ENCODE peak calls at places on chromosomes 16 and 17, in six cellular contexts. C is adrenal gland, B is hepatocyte, Q is cardiac muscle cell, R is endothelial cell, O is psoas muscle. X is an unnamed sample.

GRCh38 chr16:82630219-82630618 is 3.5 kb downstream of the CDH13 start:
- DNase-seq in C (no peak), B (no peak), Q (no peak), R (no peak), O (no peak), X (no peak)

GRCh38 chr16:11022002-11022401 is 77.6 kb downstream of the CLEC16A start:
- DNase-seq in C (no peak), B (no peak), Q (no peak), R (no peak), O (no peak), X (no peak)

GRCh38 chr16:58236231-58236690 is 38.4 kb upstream of the CSNK2A2 start:
- DNase-seq in C (peak), B (peak), Q (peak), R (peak), O (peak), X (peak)

GRCh38 chr16:19864566-19864965 is 20.1 kb downstream of the GPRC5B start:
- DNase-seq in C (no peak), B (no peak), Q (no peak), R (no peak), O (peak), X (no peak)

GRCh38 chr17:77851921-77852320 is 106.6 kb upstream of the TNRC6C start:
- DNase-seq in C (no peak), B (no peak), Q (no peak), R (no peak), O (no peak), X (no peak)

GRCh38 chr16:48366165-48367093 is 18.8 kb downstream of the SIAH1 start:
- DNase-seq in C (peak), B (peak), Q (peak), R (peak), O (no peak), X (peak)

GRCh38 chr17:42067371-42068180 is 17.2 kb upstream of the C17orf113 start:
- DNase-seq in C (peak), B (peak), Q (peak), R (peak), O (peak), X (peak)

GRCh38 chr17:32277284-32277683 is 11.7 kb downstream of the RHBDL3 start:
- DNase-seq in C (peak), B (peak), Q (peak), R (peak), O (peak), X (no peak)

GRCh38 chr16:55508941-55509920 is at the start of gene LPCAT2:
- DNase-seq in C (peak), B (peak), Q (peak), R (peak), O (peak), X (peak)

GRCh38 chr17:74749262-74750038 is 1.0 kb downstream of the NHERF1 start:
- DNase-seq in C (peak), B (peak), Q (no peak), R (no peak), O (peak), X (no peak)

GRCh38 chr17:79003661-79004411 is 5.7 kb downstream of the CANT1 start:
- DNase-seq in C (no peak), B (no peak), Q (no peak), R (no peak), O (no peak), X (no peak)

GRCh38 chr16:466651-467050 is 41.2 kb downstream of the RAB11FIP3 start:
- DNase-seq in C (no peak), B (no peak), Q (no peak), R (no peak), O (no peak), X (peak)

GRCh38 chr16:19805459-19806160 is 79.0 kb downstream of the GPRC5B start:
- DNase-seq in C (no peak), B (no peak), Q (no peak), R (no peak), O (no peak), X (no peak)

GRCh38 chr17:56629450-56630187 is 36.1 kb downstream of the NOG start:
- DNase-seq in C (no peak), B (peak), Q (peak), R (peak), O (no peak), X (peak)
- TF ChIP-seq CTCF in C (peak), B (peak), Q (peak), R (no peak), O (no peak), X (peak)

GRCh38 chr17:4267402-4267801 is 3.6 kb upstream of the ANKFY1 start:
- DNase-seq in C (no peak), B (no peak), Q (no peak), R (no peak), O (no peak), X (no peak)

GRCh38 chr17:4258867-4259266 is 4.9 kb downstream of the ANKFY1 start:
- DNase-seq in C (no peak), B (no peak), Q (no peak), R (no peak), O (no peak), X (no peak)

GRCh38 chr17:4266550-4266949 is 2.8 kb upstream of the ANKFY1 start:
- DNase-seq in C (no peak), B (no peak), Q (no peak), R (no peak), O (no peak), X (no peak)

GRCh38 chr17:4261452-4261851 is 2.3 kb downstream of the ANKFY1 start:
- DNase-seq in C (no peak), B (no peak), Q (no peak), R (no peak), O (no peak), X (no peak)

GRCh38 chr17:4263282-4264215 is at the start of gene ANKFY1:
- DNase-seq in C (peak), B (peak), Q (peak), R (peak), O (peak), X (peak)
- TF ChIP-seq CTCF in C (peak), B (peak), Q (no peak), R (no peak), O (peak), X (no peak)

GRCh38 chr16:81480856-81481821 is 36.5 kb downstream of the CMIP start:
- DNase-seq in C (peak), B (peak), Q (peak), R (no peak), O (peak), X (no peak)
- TF ChIP-seq CTCF in C (no peak), B (no peak), Q (no peak), R (no peak), O (no peak), X (no peak)

DNA sequence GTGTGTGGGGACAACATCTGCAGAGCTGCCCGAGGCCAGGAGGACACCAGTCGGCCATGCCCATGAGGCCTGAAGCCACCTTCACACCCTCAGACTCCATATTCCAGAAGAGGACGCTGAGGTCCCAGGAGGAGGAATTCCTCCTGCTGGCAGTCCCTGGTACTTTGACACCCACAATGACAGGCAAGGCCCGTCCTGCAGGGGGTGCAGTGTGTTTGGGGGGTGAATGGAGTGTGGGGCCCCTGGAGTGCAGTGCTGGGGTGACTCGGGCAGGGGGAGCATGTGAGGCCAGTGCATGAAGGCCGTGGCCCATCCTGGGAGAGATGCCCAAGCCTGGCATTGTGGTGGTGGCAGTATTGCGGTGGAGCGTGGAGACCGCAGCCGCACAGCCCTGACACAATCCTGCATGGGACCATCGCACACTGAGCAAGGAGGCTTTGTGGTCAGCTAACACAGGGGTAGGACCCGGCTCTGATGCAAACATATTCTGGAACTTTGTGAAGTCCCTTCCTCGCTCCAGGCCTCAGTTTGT is 52.2 kb downstream of the ZDHHC7 start:
- DNase-seq in C (no peak), B (no peak), Q (no peak), R (peak), O (no peak), X (no peak)
- TF ChIP-seq CTCF in C (no peak), B (peak), Q (no peak), R (peak), O (no peak), X (peak)

GRCh38 chr17:44071198-44071520 is 624 bp downstream of the G6PC3 start:
- DNase-seq in C (no peak), B (no peak), Q (no peak), R (no peak), O (no peak), X (no peak)

GRCh38 chr17:44067547-44067945 is 1.1 kb upstream of the LSM12 start:
- DNase-seq in C (no peak), B (no peak), Q (no peak), R (no peak), O (no peak), X (no peak)

GRCh38 chr17:44069974-44070454 is 521 bp upstream of the G6PC3 start:
- DNase-seq in C (no peak), B (no peak), Q (peak), R (no peak), O (no peak), X (no peak)

GRCh38 chr17:44071772-44072171 is 1.2 kb downstream of the G6PC3 start:
- DNase-seq in C (no peak), B (no peak), Q (no peak), R (no peak), O (no peak), X (no peak)

GRCh38 chr17:44070455-44071197 is at the start of gene G6PC3:
- DNase-seq in C (peak), B (peak), Q (peak), R (peak), O (peak), X (peak)
- TF ChIP-seq CTCF in C (peak), B (no peak), Q (no peak), R (no peak), O (no peak), X (no peak)

DNA sequence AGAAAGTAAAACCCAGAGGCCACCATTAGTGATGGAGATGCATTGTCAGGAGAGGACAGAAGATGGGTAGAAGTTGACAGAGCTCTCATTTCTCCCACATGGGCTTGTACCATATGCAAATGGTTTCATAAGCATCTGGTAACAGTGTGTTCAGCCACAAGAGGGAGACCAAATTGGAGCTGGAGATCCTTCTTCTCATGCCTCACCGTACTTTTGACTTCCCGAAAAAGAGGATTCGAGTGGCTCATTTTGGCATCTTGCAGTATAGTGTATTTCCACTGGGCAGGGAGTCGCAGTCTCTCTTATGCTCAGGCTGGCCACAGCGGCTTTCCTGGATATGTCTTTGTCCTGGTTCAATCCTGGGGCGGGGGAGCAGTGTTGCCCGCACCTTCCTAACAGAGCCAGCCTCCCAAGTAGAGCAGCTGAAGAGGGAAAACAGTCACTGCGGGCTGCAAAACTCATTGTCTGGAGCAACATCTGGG is 23.8 kb downstream of the TBC1D3B start:
- DNase-seq in C (no peak), B (no peak), Q (peak), R (no peak), O (no peak), X (no peak)
- TF ChIP-seq CTCF in C (no peak), B (peak), Q (peak), R (no peak), O (no peak), X (no peak)

DNA sequence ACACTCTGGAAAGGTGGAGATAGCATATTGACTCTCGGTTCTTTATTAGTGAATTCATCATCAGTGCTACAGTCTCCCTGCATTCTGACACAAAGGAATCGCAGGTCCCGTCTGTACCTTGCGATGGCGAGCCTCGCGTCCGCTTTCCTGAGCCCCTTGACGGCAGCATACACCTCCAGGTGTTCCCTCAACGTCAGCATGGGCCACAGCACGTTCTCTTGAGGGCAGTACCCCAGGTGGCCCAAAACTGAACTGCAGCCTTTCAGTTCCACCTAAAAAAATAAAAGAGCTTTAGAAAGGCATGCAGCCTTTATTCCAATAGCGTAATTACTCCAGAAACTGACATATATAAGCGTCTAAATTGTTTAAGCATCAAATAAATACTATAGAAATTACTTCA is 24.2 kb upstream of the ABCA9 start:
- DNase-seq in C (no peak), B (peak), Q (no peak), R (peak), O (no peak), X (peak)
- TF ChIP-seq CTCF in C (peak), B (peak), Q (peak), R (peak), O (no peak), X (peak)

X was measured in glutamatergic neuron.